ENCODE peak calls at places on chromosome X, in nine cellular contexts. One of them, this sample, is unnamed.

GRCh38 chrX:109826954-109827708 is 94.1 kb upstream of the ACSL4 start:
- DNase-seq in GM12865: no peak
- DNase-seq in OCI-LY7: no peak
- DNase-seq in WERI-Rb-1: no peak
- DNase-seq in GM06990: no peak
- DNase-seq in fibroblast of villous mesenchyme: peak
- DNase-seq in nephron progenitor cell: no peak
- DNase-seq in GM23338: peak
- DNase-seq in left lung: no peak
- DNase-seq in this sample: no peak

GRCh38 chrX:145393702-145394235 is 146.5 kb downstream of the SPANXN1 start:
- DNase-seq in GM12865: no peak
- DNase-seq in OCI-LY7: peak
- DNase-seq in WERI-Rb-1: no peak
- DNase-seq in GM06990: no peak
- DNase-seq in fibroblast of villous mesenchyme: no peak
- DNase-seq in nephron progenitor cell: no peak
- DNase-seq in GM23338: peak
- DNase-seq in left lung: no peak
- DNase-seq in this sample: no peak

GRCh38 chrX:18949902-18950301 is 34.0 kb downstream of the PHKA2 start:
- DNase-seq in GM12865: no peak
- DNase-seq in OCI-LY7: no peak
- DNase-seq in WERI-Rb-1: no peak
- DNase-seq in GM06990: no peak
- DNase-seq in fibroblast of villous mesenchyme: no peak
- DNase-seq in nephron progenitor cell: no peak
- DNase-seq in GM23338: no peak
- DNase-seq in left lung: no peak
- DNase-seq in this sample: no peak

GRCh38 chrX:40082447-40083119 is 15.2 kb downstream of the BCOR start:
- DNase-seq in GM12865: no peak
- DNase-seq in OCI-LY7: no peak
- DNase-seq in WERI-Rb-1: no peak
- DNase-seq in GM06990: no peak
- DNase-seq in fibroblast of villous mesenchyme: no peak
- DNase-seq in nephron progenitor cell: no peak
- DNase-seq in GM23338: no peak
- DNase-seq in left lung: peak
- DNase-seq in this sample: no peak

GRCh38 chrX:10341309-10341708 is 184.5 kb downstream of the CLCN4 start:
- DNase-seq in GM12865: no peak
- DNase-seq in OCI-LY7: no peak
- DNase-seq in WERI-Rb-1: no peak
- DNase-seq in GM06990: no peak
- DNase-seq in fibroblast of villous mesenchyme: no peak
- DNase-seq in nephron progenitor cell: no peak
- DNase-seq in GM23338: no peak
- DNase-seq in left lung: no peak
- DNase-seq in this sample: no peak

GRCh38 chrX:55201930-55202579 is 18.1 kb upstream of the PAGE5 start:
- DNase-seq in GM12865: no peak
- DNase-seq in OCI-LY7: no peak
- DNase-seq in WERI-Rb-1: no peak
- DNase-seq in GM06990: no peak
- DNase-seq in fibroblast of villous mesenchyme: no peak
- DNase-seq in nephron progenitor cell: no peak
- DNase-seq in GM23338: no peak
- DNase-seq in left lung: no peak
- DNase-seq in this sample: no peak

GRCh38 chrX:108250654-108251579 is 159.3 kb downstream of the ATG4A start:
- DNase-seq in GM12865: no peak
- DNase-seq in OCI-LY7: no peak
- DNase-seq in WERI-Rb-1: no peak
- DNase-seq in GM06990: no peak
- DNase-seq in fibroblast of villous mesenchyme: peak
- DNase-seq in nephron progenitor cell: no peak
- DNase-seq in GM23338: no peak
- DNase-seq in left lung: no peak
- DNase-seq in this sample: no peak

GRCh38 chrX:24241822-24242648 is 71.8 kb downstream of the SUPT20HL2 start:
- DNase-seq in GM12865: peak
- DNase-seq in OCI-LY7: peak
- DNase-seq in WERI-Rb-1: no peak
- DNase-seq in GM06990: no peak
- DNase-seq in fibroblast of villous mesenchyme: peak
- DNase-seq in nephron progenitor cell: peak
- DNase-seq in GM23338: peak
- DNase-seq in left lung: no peak
- DNase-seq in this sample: no peak

GRCh38 chrX:13418126-13419091 is 98.6 kb upstream of the ATXN3L start:
- DNase-seq in GM12865: no peak
- DNase-seq in OCI-LY7: no peak
- DNase-seq in WERI-Rb-1: no peak
- DNase-seq in GM06990: no peak
- DNase-seq in fibroblast of villous mesenchyme: no peak
- DNase-seq in nephron progenitor cell: no peak
- DNase-seq in GM23338: no peak
- DNase-seq in left lung: no peak
- DNase-seq in this sample: no peak

GRCh38 chrX:65674351-65674893 is 7.0 kb downstream of the MSN start:
- DNase-seq in GM12865: no peak
- DNase-seq in OCI-LY7: no peak
- DNase-seq in WERI-Rb-1: no peak
- DNase-seq in GM06990: no peak
- DNase-seq in fibroblast of villous mesenchyme: no peak
- DNase-seq in nephron progenitor cell: no peak
- DNase-seq in GM23338: no peak
- DNase-seq in left lung: no peak
- DNase-seq in this sample: no peak

GRCh38 chrX:3320471-3321046 is 25.9 kb downstream of the MXRA5 start:
- DNase-seq in GM12865: no peak
- DNase-seq in OCI-LY7: no peak
- DNase-seq in WERI-Rb-1: no peak
- DNase-seq in GM06990: no peak
- DNase-seq in fibroblast of villous mesenchyme: peak
- DNase-seq in nephron progenitor cell: no peak
- DNase-seq in GM23338: no peak
- DNase-seq in left lung: no peak
- DNase-seq in this sample: no peak

GRCh38 chrX:4239650-4240540 is 526.4 kb upstream of the PRKX start:
- DNase-seq in GM12865: no peak
- DNase-seq in OCI-LY7: peak
- DNase-seq in WERI-Rb-1: no peak
- DNase-seq in GM06990: no peak
- DNase-seq in fibroblast of villous mesenchyme: no peak
- DNase-seq in nephron progenitor cell: no peak
- DNase-seq in GM23338: no peak
- DNase-seq in left lung: no peak
- DNase-seq in this sample: no peak

GRCh38 chrX:65926095-65927019 is 113.5 kb downstream of the VSIG4 start:
- DNase-seq in GM12865: peak
- DNase-seq in OCI-LY7: peak
- DNase-seq in WERI-Rb-1: no peak
- DNase-seq in GM06990: peak
- DNase-seq in fibroblast of villous mesenchyme: no peak
- DNase-seq in nephron progenitor cell: no peak
- DNase-seq in GM23338: no peak
- DNase-seq in left lung: no peak
- DNase-seq in this sample: no peak

GRCh38 chrX:37553476-37553875 is 18.0 kb upstream of the LANCL3 start:
- DNase-seq in GM12865: no peak
- DNase-seq in OCI-LY7: no peak
- DNase-seq in WERI-Rb-1: peak
- DNase-seq in GM06990: no peak
- DNase-seq in fibroblast of villous mesenchyme: no peak
- DNase-seq in nephron progenitor cell: no peak
- DNase-seq in GM23338: no peak
- DNase-seq in left lung: no peak
- DNase-seq in this sample: no peak

GRCh38 chrX:68978211-68978780 is 149.5 kb downstream of the EFNB1 start:
- DNase-seq in GM12865: no peak
- DNase-seq in OCI-LY7: no peak
- DNase-seq in WERI-Rb-1: no peak
- DNase-seq in GM06990: no peak
- DNase-seq in fibroblast of villous mesenchyme: peak
- DNase-seq in nephron progenitor cell: peak
- DNase-seq in GM23338: peak
- DNase-seq in left lung: no peak
- DNase-seq in this sample: no peak

DNA sequence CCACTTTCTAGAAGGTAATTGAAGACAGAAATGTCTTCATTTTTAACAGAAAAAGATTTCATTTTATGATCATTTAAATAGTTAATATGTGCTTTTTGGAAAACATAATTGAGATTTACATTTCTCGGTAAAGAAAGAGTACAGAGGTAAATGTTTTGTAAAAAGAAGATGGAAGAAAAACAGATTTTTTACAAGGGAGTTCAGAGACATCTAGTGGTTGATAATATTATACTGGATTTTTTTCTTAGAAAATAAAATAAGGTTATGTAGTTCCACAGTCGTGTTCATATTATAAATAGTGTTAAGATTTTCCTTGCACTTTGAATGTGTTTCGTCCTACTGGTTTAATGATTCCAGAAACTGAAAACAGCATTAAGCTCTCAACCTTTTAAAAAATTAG is 60.6 kb downstream of the SMARCA1 start:
- DNase-seq in GM12865: no peak
- DNase-seq in OCI-LY7: no peak
- DNase-seq in WERI-Rb-1: no peak
- DNase-seq in GM06990: no peak
- DNase-seq in fibroblast of villous mesenchyme: no peak
- DNase-seq in nephron progenitor cell: no peak
- DNase-seq in GM23338: no peak
- DNase-seq in left lung: no peak
- DNase-seq in this sample: no peak
- TF ChIP-seq CTCF in GM12865: no peak
- TF ChIP-seq CTCF in OCI-LY7: peak
- TF ChIP-seq CTCF in WERI-Rb-1: no peak
- TF ChIP-seq CTCF in GM06990: peak
- TF ChIP-seq CTCF in fibroblast of villous mesenchyme: peak
- TF ChIP-seq CTCF in nephron progenitor cell: no peak
- TF ChIP-seq CTCF in GM23338: no peak
- TF ChIP-seq CTCF in left lung: no peak
- TF ChIP-seq CTCF in this sample: no peak

DNA sequence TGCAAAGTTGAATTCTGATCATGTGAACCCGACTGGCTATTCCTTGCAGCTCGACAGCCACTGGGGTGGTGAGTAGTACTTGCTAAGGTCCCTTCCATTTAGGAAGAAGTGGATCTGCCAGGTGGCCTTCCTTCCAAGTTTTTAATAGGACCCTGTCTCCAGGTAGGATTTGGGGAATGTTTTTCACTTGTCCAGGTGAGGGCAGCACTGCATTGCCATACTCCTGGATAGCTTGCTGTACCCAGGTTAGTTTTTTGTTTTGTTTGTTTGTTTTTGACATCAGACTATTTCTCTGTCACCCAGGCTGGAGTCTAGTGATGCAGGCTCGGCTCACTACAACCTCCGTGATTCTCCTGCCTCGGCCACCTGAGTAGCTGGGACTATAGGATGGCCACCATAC is 29.8 kb downstream of the SAGE1 start:
- DNase-seq in GM12865: peak
- DNase-seq in OCI-LY7: peak
- DNase-seq in WERI-Rb-1: no peak
- DNase-seq in GM06990: no peak
- DNase-seq in fibroblast of villous mesenchyme: no peak
- DNase-seq in nephron progenitor cell: peak
- DNase-seq in GM23338: peak
- DNase-seq in left lung: no peak
- DNase-seq in this sample: no peak
- TF ChIP-seq CTCF in GM12865: peak
- TF ChIP-seq CTCF in OCI-LY7: peak
- TF ChIP-seq CTCF in WERI-Rb-1: peak
- TF ChIP-seq CTCF in GM06990: peak
- TF ChIP-seq CTCF in fibroblast of villous mesenchyme: no peak
- TF ChIP-seq CTCF in nephron progenitor cell: no peak
- TF ChIP-seq CTCF in GM23338: peak
- TF ChIP-seq CTCF in left lung: no peak
- TF ChIP-seq CTCF in this sample: no peak

DNA sequence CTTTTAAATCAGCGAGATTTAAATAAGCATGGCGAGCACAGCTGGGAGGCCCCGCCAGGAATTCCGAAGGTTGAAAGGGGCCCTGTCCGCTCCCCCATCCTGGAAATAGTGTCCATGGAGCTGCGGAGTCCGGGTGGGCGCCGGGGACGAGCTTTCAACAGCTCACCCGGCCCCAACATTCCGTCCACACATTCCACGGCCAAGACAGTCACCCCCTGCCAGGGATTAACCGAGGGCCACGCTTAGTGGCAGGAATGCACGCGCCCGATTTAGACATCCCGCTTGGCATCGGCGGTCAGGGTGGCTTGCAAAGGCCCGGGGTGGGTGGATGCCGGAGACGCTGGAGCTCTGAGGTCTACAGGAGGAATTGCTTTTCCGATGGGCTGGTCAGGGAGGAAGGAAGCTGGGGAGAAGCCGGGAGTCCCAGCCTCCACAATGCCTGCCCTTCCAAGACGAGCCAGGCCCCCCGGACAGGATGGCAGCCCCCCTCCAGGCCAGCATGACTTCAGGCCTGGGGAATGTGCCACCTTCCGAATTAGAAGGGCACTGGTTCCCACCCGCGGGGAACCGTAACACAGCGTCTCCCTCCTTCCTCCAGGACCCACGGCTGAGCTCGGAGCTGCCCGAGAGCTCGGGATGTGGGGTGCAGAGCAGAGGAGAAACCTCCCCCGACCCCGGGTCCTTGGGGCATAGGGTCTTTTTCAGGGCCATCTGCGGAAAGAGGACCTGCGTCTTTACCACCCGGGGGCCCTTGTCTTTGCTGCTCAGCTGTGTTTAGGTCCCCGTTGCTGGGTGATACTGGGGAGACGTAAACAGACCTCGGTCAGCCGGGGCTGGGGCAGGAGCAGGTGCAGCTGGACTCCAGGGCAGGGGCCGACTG is 26.9 kb upstream of the PPP2R3B start:
- DNase-seq in GM12865: no peak
- DNase-seq in OCI-LY7: no peak
- DNase-seq in WERI-Rb-1: no peak
- DNase-seq in GM06990: no peak
- DNase-seq in fibroblast of villous mesenchyme: no peak
- DNase-seq in nephron progenitor cell: peak
- DNase-seq in GM23338: peak
- DNase-seq in left lung: peak
- DNase-seq in this sample: no peak
- TF ChIP-seq CTCF in GM12865: no peak
- TF ChIP-seq CTCF in OCI-LY7: no peak
- TF ChIP-seq CTCF in WERI-Rb-1: no peak
- TF ChIP-seq CTCF in GM06990: no peak
- TF ChIP-seq CTCF in fibroblast of villous mesenchyme: no peak
- TF ChIP-seq CTCF in nephron progenitor cell: no peak
- TF ChIP-seq CTCF in GM23338: no peak
- TF ChIP-seq CTCF in left lung: no peak
- TF ChIP-seq CTCF in this sample: no peak

DNA sequence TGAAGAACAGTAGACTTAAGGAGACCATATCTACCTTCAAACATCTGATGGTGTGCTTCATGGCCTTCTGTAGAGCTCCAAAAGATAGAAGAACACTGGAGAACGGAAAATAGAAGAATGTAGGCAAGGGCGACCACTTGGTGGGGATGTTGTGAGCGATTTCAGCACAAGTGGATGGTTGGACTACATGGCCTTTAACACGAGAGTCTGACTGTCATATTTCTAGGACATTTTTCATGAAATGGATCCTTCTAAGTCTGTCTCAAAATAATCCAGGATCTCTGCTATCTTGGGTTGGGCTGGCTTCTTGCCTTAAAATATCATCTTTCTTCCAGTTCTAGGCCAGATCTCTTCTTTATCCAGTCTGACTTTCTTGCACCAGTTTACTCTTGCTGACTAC is 1.3 kb upstream of the MID1IP1 start:
- DNase-seq in GM12865: no peak
- DNase-seq in OCI-LY7: peak
- DNase-seq in WERI-Rb-1: peak
- DNase-seq in GM06990: no peak
- DNase-seq in fibroblast of villous mesenchyme: no peak
- DNase-seq in nephron progenitor cell: no peak
- DNase-seq in GM23338: no peak
- DNase-seq in left lung: no peak
- DNase-seq in this sample: no peak
- TF ChIP-seq CTCF in GM12865: no peak
- TF ChIP-seq CTCF in OCI-LY7: peak
- TF ChIP-seq CTCF in WERI-Rb-1: peak
- TF ChIP-seq CTCF in GM06990: no peak
- TF ChIP-seq CTCF in fibroblast of villous mesenchyme: no peak
- TF ChIP-seq CTCF in nephron progenitor cell: no peak
- TF ChIP-seq CTCF in GM23338: peak
- TF ChIP-seq CTCF in left lung: no peak
- TF ChIP-seq CTCF in this sample: no peak